ENCODE peak calls at places on chromosomes 5 and 9, in six cellular contexts. M is GM23248, S is MM.1S, U is SK-N-SH, W is PC-3, R is HCT116. C is an unnamed sample. For H3K9me2, the result is how much of the 10 kb centered on the place peaks cover.

GRCh38 chr5:80246995-80247729 is 8.7 kb downstream of the SERINC5 start:
- DNase-seq in S (peak), M (peak), R (peak), W (peak), U (peak), C (peak)

GRCh38 chr9:30846644-30847043 is 1537.8 kb upstream of the ACO1 start:
- DNase-seq in M (no peak), W (no peak), S (no peak), R (no peak), U (no peak), C (no peak)

GRCh38 chr9:113463418-113464285 is at the start of gene RGS3:
- DNase-seq in R (peak), S (no peak), U (no peak), M (no peak), W (peak), C (peak)

GRCh38 chr5:140567136-140567818 is 2.6 kb downstream of the SLC35A4 start:
- DNase-seq in W (no peak), U (no peak), R (no peak), S (no peak), M (no peak), C (peak)

GRCh38 chr5:103120607-103121200 is 603 bp downstream of the PPIP5K2 start:
- DNase-seq in W (peak), S (no peak), R (no peak), U (peak), M (peak), C (peak)

GRCh38 chr5:126972062-126972895 is 58.1 kb downstream of the MARCHF3 start:
- DNase-seq in M (no peak), R (no peak), W (no peak), U (no peak), S (peak), C (peak)

GRCh38 chr9:12847591-12847990 is 72.8 kb downstream of the LURAP1L start:
- DNase-seq in S (no peak), R (no peak), W (no peak), M (peak), U (no peak), C (no peak)

GRCh38 chr5:53429706-53430105 is 50.7 kb upstream of the FST start:
- DNase-seq in W (peak), R (no peak), U (no peak), S (no peak), M (no peak), C (no peak)

GRCh38 chr5:175859422-175859821 is 12.0 kb upstream of the CPLX2 start:
- DNase-seq in M (no peak), W (no peak), U (no peak), S (no peak), R (no peak), C (no peak)

GRCh38 chr9:125924351-125924750 is 177.2 kb downstream of the PBX3 start:
- DNase-seq in S (no peak), R (no peak), W (no peak), U (no peak), M (no peak), C (no peak)

GRCh38 chr9:133163559-133164208 is at the start of gene GBGT1:
- DNase-seq in S (no peak), R (no peak), W (no peak), U (peak), M (peak), C (peak)

GRCh38 chr9:137085918-137086530 is 761 bp upstream of the MAN1B1 start:
- DNase-seq in S (peak), W (peak), M (peak), U (peak), R (no peak), C (no peak)

GRCh38 chr5:84382363-84383295 is 2.1 kb downstream of the EDIL3 start:
- DNase-seq in U (peak), W (no peak), M (peak), S (no peak), R (no peak), C (no peak)

DNA sequence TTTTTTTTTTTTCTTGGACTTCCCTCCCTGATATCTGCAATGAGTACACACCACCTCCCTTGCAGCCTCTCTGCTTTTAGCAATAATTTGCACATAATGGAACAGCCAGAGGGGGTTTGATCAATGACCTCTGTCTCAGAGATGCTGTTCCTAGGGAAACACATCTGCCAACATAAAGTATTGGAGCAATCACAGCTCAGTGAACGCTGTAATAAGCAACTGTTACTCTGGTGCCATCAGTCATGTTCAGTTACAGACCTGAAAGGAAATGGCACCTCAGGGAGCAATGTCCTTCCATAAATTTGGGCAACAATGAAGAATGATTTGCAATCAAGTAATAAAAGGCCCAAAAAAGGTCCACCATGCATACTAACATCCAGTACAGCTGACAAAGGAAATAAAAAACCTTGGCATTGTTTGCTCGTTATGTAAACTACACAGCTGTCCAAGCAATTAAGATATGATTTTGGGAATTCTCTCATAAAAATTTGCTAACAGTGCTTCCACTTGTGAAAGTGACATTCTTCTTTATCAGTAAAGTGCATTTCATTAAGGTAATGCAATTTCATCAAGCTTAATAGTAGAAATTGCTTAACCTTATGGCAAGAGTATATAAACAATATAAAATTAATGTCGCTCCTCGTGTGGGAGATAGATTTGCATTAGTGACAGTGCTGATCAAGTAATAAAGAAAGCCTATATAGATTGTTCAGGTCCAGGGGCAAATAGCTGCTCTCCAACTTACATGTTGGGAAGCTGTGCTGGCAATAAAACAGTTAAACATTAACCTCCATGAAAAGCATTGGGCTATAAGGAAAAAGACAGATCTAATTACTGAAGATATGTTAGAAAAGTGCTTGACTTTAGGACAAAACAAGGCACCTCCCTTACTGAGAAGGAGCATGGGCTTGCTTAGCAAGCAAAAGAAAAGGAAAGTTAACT is 167.7 kb downstream of the RASEF start:
- DNase-seq in S (no peak), W (no peak), R (no peak), U (peak), M (no peak), C (no peak)
- H3K9me2 ChIP-seq in S (under half), W (under half), R (under half), U (under half), M (under half), C (under half)

GRCh38 chr5:14038341-14038959 is 94.0 kb upstream of the DNAH5 start:
- DNase-seq in U (no peak), S (no peak), R (peak), W (peak), M (peak), C (no peak)
- H3K9ac ChIP-seq in U (peak), S (no peak), R (peak), W (peak), M (peak), C (no peak)

GRCh38 chr5:157747173-157747758 is 3.8 kb downstream of the LSM11 start:
- DNase-seq in R (no peak), U (no peak), M (no peak), W (no peak), S (no peak), C (no peak)

GRCh38 chr5:157744055-157745011 is 821 bp downstream of the LSM11 start:
- DNase-seq in U (peak), R (no peak), S (no peak), W (peak), M (peak), C (peak)

GRCh38 chr5:157740211-157740610 is 3.3 kb upstream of the LSM11 start:
- DNase-seq in S (peak), M (peak), W (peak), R (peak), U (peak), C (peak)

GRCh38 chr5:157745041-157745456 is 1.5 kb downstream of the LSM11 start:
- DNase-seq in M (no peak), U (peak), W (no peak), R (no peak), S (no peak), C (no peak)

DNA sequence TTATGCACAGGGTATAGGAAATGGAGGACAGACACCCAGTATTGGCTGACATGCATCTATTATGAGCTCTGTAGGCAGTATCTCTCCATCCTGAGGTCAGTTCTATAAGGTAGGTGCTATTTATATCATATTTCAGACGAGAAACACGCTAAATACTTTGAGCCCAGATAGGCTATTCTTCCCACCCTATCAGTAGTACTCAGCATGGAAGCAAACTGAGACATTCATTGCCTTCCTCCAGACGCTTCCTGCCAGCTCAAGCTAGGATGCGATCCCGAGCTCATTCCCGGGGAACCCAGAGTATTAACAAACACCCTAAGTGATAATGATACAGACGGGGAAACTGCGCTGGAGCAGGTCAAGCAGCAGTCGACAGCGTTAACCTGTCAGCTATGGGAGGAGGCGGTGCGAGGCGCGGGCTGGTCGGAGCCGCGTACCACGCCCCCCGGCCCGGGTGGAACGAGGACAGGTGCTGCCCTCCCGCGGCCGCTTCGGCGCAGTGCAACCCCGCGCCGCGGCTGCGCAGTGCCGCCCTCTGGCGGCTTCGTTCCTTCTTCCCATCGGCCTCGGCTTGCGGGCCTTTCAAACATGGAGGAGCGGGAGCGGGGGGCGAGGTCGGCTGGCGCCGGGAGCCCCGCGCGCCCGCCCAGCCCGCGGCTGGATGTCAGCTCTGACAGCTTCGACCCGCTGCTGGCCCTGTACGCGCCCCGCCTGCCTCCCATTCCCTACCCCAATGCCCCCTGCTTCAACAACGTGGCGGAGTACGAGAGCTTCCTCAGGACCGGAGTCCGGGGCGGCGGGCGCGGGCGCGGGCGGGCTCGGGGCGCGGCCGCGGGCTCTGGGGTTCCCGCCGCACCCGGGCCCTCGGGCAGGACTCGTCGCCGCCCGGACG is at the start of gene LSM11:
- DNase-seq in S (peak), R (peak), M (peak), U (peak), W (peak), C (peak)
- H2AFZ ChIP-seq in S (peak), R (peak), M (peak), U (peak), W (peak), C (peak)

GRCh38 chr5:116914869-116915504 is 340.4 kb upstream of the SEMA6A start:
- DNase-seq in M (no peak), S (no peak), U (no peak), R (no peak), W (no peak), C (no peak)
- H3K9me2 ChIP-seq in M (under half), S (under half), U (under half), R (under half), W (under half), C (under half)